ENCODE peak calls at places on chromosome 5, in five cellular contexts. E is endothelial cell of umbilical vein, M is MM.1S, T is A549, H is cardiac muscle cell. P is an unnamed sample.
A peak's percentile ranks its signal among the peaks of the same experiment; 100 is the strongest.

GRCh38 chr5:68141494-68141893 is 74.1 kb upstream of the PIK3R1 start:
- DNase-seq in M (peak; percentile 32), T (no peak), H (no peak), E (peak; percentile 18), P (no peak)

GRCh38 chr5:178431063-178431776 is 159.0 kb downstream of the COL23A1 start:
- DNase-seq in E (no peak), H (no peak), M (no peak), T (no peak), P (no peak)

GRCh38 chr5:154273028-154273617 is 82.6 kb downstream of the GALNT10 start:
- DNase-seq in M (peak; percentile 97), E (no peak), H (no peak), T (peak; percentile 44), P (no peak)

GRCh38 chr5:140408750-140409241 is 7.2 kb downstream of the ANKHD1 start:
- DNase-seq in T (peak; percentile 19), H (no peak), E (no peak), M (no peak), P (no peak)

GRCh38 chr5:97560176-97560993 is 377.3 kb upstream of the RIOK2 start:
- DNase-seq in T (no peak), E (no peak), H (no peak), M (no peak), P (no peak)

GRCh38 chr5:45639038-45639437 is 57.1 kb downstream of the HCN1 start:
- DNase-seq in M (no peak), E (no peak), H (peak; percentile 35), T (no peak), P (no peak)

GRCh38 chr5:83001788-83002381 is 75.3 kb downstream of the TMEM167A start:
- DNase-seq in M (no peak), E (no peak), T (no peak), H (no peak), P (no peak)

GRCh38 chr5:65262590-65263189 is 219.0 kb downstream of the ADAMTS6 start:
- DNase-seq in M (no peak), T (no peak), E (peak; percentile 76), H (peak; percentile 16), P (no peak)

GRCh38 chr5:91357012-91357634 is 26.0 kb downstream of the ARRDC3 start:
- DNase-seq in M (no peak), E (no peak), T (no peak), H (peak; percentile 33), P (no peak)

GRCh38 chr5:154714271-154714986 is 40.7 kb upstream of the LARP1 start:
- DNase-seq in T (no peak), E (peak; percentile 64), M (peak; percentile 36), H (no peak), P (no peak)

GRCh38 chr5:154287136-154287535 is 96.6 kb downstream of the GALNT10 start:
- DNase-seq in E (peak; percentile 95), M (no peak), T (peak; percentile 88), H (peak; percentile 62), P (no peak)

GRCh38 chr5:77400645-77401044 is 91.5 kb downstream of the WDR41 start:
- DNase-seq in H (no peak), T (no peak), M (no peak), E (no peak), P (no peak)

GRCh38 chr5:422323-423232 is 20.4 kb upstream of the EXOC3 start:
- DNase-seq in T (no peak), H (no peak), M (no peak), E (no peak), P (peak; percentile 36)

GRCh38 chr5:175867587-175868347 is 3.6 kb upstream of the CPLX2 start:
- DNase-seq in H (peak; percentile 22), M (no peak), T (peak; percentile 96), E (no peak), P (no peak)

GRCh38 chr5:56077796-56078233 is 83.1 kb upstream of the IL6ST start:
- DNase-seq in E (no peak), M (no peak), T (no peak), H (no peak), P (no peak)

GRCh38 chr5:56003179-56003578 is 8.4 kb upstream of the IL6ST start:
- DNase-seq in H (no peak), E (no peak), M (no peak), T (peak; percentile 92), P (no peak)

GRCh38 chr5:92119110-92119509 is 736.0 kb upstream of the ARRDC3 start:
- DNase-seq in M (no peak), T (no peak), H (no peak), E (no peak), P (no peak)

GRCh38 chr5:152595327-152595890 is 190.3 kb upstream of the NMUR2 start:
- DNase-seq in M (no peak), H (no peak), T (no peak), E (no peak), P (no peak)

GRCh38 chr5:102545175-102545574 is 46.4 kb upstream of the SLCO6A1 start:
- DNase-seq in T (peak; percentile 39), E (peak; percentile 14), H (peak; percentile 38), M (peak; percentile 69), P (no peak)

GRCh38 chr5:153523196-153523595 is 32.7 kb downstream of the GRIA1 start:
- DNase-seq in H (no peak), T (no peak), M (no peak), E (no peak), P (no peak)

GRCh38 chr5:119554597-119554996 is 74.8 kb upstream of the FAM170A start:
- DNase-seq in E (no peak), H (peak; percentile 38), T (no peak), M (no peak), P (no peak)

GRCh38 chr5:77645158-77645994 is 6.9 kb upstream of the OTP start:
- DNase-seq in E (no peak), M (peak; percentile 54), H (peak; percentile 82), T (peak; percentile 34), P (no peak)

GRCh38 chr5:18010053-18010452 is 375.8 kb downstream of the TAF11L14 start:
- DNase-seq in H (no peak), T (peak; percentile 28), E (no peak), M (no peak), P (no peak)

GRCh38 chr5:140882591-140882899 is 621 bp downstream of the PCDHA13 start:
- DNase-seq in M (no peak), E (no peak), T (peak; percentile 46), H (peak; percentile 10), P (no peak)

GRCh38 chr5:93583525-93583798 is 440 bp downstream of the NR2F1 start:
- DNase-seq in H (no peak), T (peak; percentile 6), E (no peak), M (no peak), P (no peak)

GRCh38 chr5:93582677-93583524 is at the start of gene NR2F1:
- DNase-seq in M (peak; percentile 31), E (peak; percentile 99), H (no peak), T (peak; percentile 95), P (peak; percentile 88)

GRCh38 chr5:93584531-93585053 is 1.6 kb downstream of the NR2F1 start:
- DNase-seq in E (no peak), M (no peak), H (no peak), T (no peak), P (peak; percentile 74)

GRCh38 chr5:93585054-93585751 is 2.2 kb downstream of the NR2F1 start:
- DNase-seq in M (peak; percentile 10), E (peak; percentile 67), T (peak; percentile 62), H (no peak), P (peak; percentile 58)

DNA sequence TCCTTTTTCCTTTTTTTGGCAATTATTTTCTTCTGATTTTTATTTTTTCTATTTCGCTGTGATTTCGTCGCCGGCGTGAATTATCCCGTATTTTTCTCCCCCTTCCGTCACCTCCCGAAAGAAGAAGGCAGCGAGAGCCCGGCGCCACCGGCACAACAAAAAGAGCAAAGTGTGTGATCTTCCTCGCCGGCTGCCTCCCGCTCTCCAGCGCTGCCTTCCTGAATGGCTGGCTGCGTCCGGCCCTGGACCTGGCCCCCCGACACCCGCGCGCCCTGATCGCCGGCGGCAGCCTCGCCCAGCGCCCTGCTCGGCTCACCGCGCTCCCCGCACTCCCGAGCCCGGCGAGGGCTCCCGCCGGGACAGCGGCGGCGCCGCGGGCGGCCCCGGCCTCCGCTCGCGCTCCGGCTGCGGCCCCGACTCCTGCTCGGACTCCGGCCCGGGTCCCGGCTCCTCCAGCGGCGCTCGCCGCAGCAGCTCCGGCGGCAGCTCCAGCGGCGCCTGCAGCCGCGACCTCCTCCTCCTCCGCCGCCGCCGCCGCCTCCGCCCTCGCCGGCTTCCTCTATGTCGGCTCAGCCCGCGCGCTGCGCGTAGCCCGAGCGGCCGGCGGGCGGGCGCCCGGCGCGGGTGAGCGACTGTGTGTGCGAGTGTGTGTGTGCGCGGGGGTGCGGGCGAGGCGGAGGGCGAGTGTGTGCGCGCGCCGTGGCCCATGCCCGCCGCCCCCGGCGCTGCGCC is 943 bp downstream of the NR2F1 start:
- DNase-seq in E (peak; percentile 56), H (peak; percentile 79), T (peak; percentile 54), M (peak; percentile 18), P (peak; percentile 74)
- H3K27ac ChIP-seq in E (peak overlapping the region; percentile 86), H (no peak overlapping the region), T (peak overlapping the region; percentile 87), M (no peak overlapping the region), P (peak overlapping the region; percentile 83)

DNA sequence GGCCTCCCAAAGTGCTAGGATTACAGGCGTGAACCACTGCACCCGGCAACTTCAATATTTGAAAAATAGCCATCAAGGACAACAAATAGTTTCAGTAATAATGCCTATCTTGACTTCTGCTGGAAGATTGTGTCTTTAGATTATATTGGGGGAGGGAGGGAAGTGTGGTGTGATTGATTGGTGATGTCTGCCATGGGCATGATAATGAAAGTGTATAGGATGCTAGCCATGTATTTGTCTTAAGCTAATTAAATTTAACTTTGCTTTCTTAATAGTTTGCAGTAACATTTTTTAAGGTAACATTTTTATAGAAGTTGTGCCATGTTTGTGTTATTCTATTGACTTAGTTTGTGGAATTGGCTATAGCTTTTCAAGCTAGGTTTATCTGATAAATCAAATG is 4.6 kb downstream of the JMY start:
- DNase-seq in T (no peak), M (no peak), E (no peak), H (no peak), P (no peak)
- H3K4me3 ChIP-seq in T (no peak overlapping the region), M (no peak overlapping the region), E (no peak overlapping the region), H (no peak overlapping the region), P (peak overlapping the region; percentile 1)

GRCh38 chr5:34486160-34486765 is 169.9 kb upstream of the RAI14 start:
- DNase-seq in T (peak; percentile 83), M (peak; percentile 78), H (peak; percentile 90), E (peak; percentile 87), P (peak; percentile 85)

GRCh38 chr5:34484591-34485228 is 171.4 kb upstream of the RAI14 start:
- DNase-seq in T (no peak), M (no peak), H (no peak), E (no peak), P (no peak)

GRCh38 chr5:34487202-34487879 is 168.8 kb upstream of the RAI14 start:
- DNase-seq in H (no peak), E (peak; percentile 91), T (peak; percentile 72), M (no peak), P (no peak)

GRCh38 chr5:34487956-34488355 is 168.2 kb upstream of the RAI14 start:
- DNase-seq in E (no peak), H (no peak), T (no peak), M (no peak), P (no peak)

DNA sequence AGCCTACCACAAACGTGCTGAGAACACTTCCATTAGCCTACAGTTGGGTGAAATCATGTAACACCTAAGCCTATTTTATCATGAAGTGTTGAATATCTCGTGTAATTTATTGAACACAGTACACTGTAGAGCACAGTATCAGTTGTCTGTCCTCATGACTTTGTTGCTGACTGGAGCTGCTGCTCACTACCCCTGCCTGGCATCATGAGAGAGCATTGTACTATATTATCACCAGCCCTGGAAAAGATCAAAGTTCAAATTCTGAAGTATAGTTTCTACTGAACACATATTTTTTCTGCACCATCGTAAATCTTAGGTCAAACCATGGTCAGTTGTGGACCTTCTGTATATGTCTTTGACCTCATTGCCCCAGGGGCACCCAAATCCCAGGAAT is 169.3 kb upstream of the RAI14 start:
- DNase-seq in T (no peak), H (no peak), M (no peak), E (no peak), P (no peak)
- H3K4me1 ChIP-seq in T (peaks cover 28% of the 10 kb centered on the region), H (peaks cover 19% of the 10 kb centered on the region), M (no peaks in the 10 kb centered on the region), E (peaks cover 19% of the 10 kb centered on the region), P (peaks cover 6% of the 10 kb centered on the region)

GRCh38 chr5:135244620-135245021 is 154.4 kb downstream of the MACROH2A1 start:
- DNase-seq in T (no peak), H (no peak), E (no peak), M (no peak), P (peak; percentile 35)
- H3K27ac ChIP-seq in T (peak overlapping the region; percentile 98), H (no peak overlapping the region), E (no peak overlapping the region), M (no peak overlapping the region), P (no peak overlapping the region)

P was measured in kidney.